ENCODE peak calls at places on chromosomes 1 and 21, in ten cellular contexts. One of them, this sample, is unnamed.

GRCh38 chr21:45336870-45337269 is 49.2 kb upstream of the POFUT2 start:
- DNase-seq in NCI-H748 treated with DMSO at 0.1 percent for 48 hours: no peak
- DNase-seq in foreskin fibroblast: no peak
- DNase-seq in K562: no peak
- DNase-seq in memory B cell: no peak
- DNase-seq in heart right ventricle: no peak
- DNase-seq in HTR-8/SVneo: no peak
- DNase-seq in amniotic stem cell: no peak
- DNase-seq in stimulated activated CD4-positive, alpha-beta T cell treated with anti-CD3 and anti-CD28 coated beads, TNF-alpha, amount 100 ng/mL, for 1 hour: no peak
- DNase-seq in myocyte: no peak
- DNase-seq in this sample: no peak

GRCh38 chr1:207997486-207998268 is 86.8 kb upstream of the CD34 start:
- DNase-seq in stimulated activated CD4-positive, alpha-beta T cell treated with anti-CD3 and anti-CD28 coated beads, TNF-alpha, amount 100 ng/mL, for 1 hour: no peak
- DNase-seq in amniotic stem cell: peak; percentile 46
- DNase-seq in NCI-H748 treated with DMSO at 0.1 percent for 48 hours: peak; percentile 1
- DNase-seq in myocyte: peak; percentile 79
- DNase-seq in foreskin fibroblast: peak; percentile 51
- DNase-seq in heart right ventricle: peak; percentile 88
- DNase-seq in memory B cell: peak; percentile 43
- DNase-seq in K562: peak; percentile 79
- DNase-seq in HTR-8/SVneo: peak; percentile 66
- DNase-seq in this sample: peak; percentile 42

GRCh38 chr1:56452027-56453011 is 127.0 kb downstream of the PLPP3 start:
- DNase-seq in foreskin fibroblast: no peak
- DNase-seq in myocyte: no peak
- DNase-seq in K562: no peak
- DNase-seq in memory B cell: no peak
- DNase-seq in heart right ventricle: no peak
- DNase-seq in NCI-H748 treated with DMSO at 0.1 percent for 48 hours: no peak
- DNase-seq in amniotic stem cell: no peak
- DNase-seq in HTR-8/SVneo: no peak
- DNase-seq in stimulated activated CD4-positive, alpha-beta T cell treated with anti-CD3 and anti-CD28 coated beads, TNF-alpha, amount 100 ng/mL, for 1 hour: no peak
- DNase-seq in this sample: no peak

GRCh38 chr1:26786437-26787380 is 1.0 kb upstream of the PIGV start:
- DNase-seq in heart right ventricle: peak; percentile 74
- DNase-seq in HTR-8/SVneo: peak; percentile 58
- DNase-seq in myocyte: peak; percentile 85
- DNase-seq in amniotic stem cell: no peak
- DNase-seq in K562: peak; percentile 95
- DNase-seq in NCI-H748 treated with DMSO at 0.1 percent for 48 hours: no peak
- DNase-seq in foreskin fibroblast: peak; percentile 89
- DNase-seq in memory B cell: no peak
- DNase-seq in stimulated activated CD4-positive, alpha-beta T cell treated with anti-CD3 and anti-CD28 coated beads, TNF-alpha, amount 100 ng/mL, for 1 hour: no peak
- DNase-seq in this sample: no peak

GRCh38 chr1:240092301-240093119 is 827 bp downstream of the FMN2 start:
- DNase-seq in K562: no peak
- DNase-seq in NCI-H748 treated with DMSO at 0.1 percent for 48 hours: peak; percentile 9
- DNase-seq in HTR-8/SVneo: no peak
- DNase-seq in memory B cell: no peak
- DNase-seq in stimulated activated CD4-positive, alpha-beta T cell treated with anti-CD3 and anti-CD28 coated beads, TNF-alpha, amount 100 ng/mL, for 1 hour: no peak
- DNase-seq in amniotic stem cell: peak; percentile 58
- DNase-seq in myocyte: peak; percentile 80
- DNase-seq in heart right ventricle: no peak
- DNase-seq in foreskin fibroblast: peak; percentile 68
- DNase-seq in this sample: no peak

GRCh38 chr1:9128161-9128519 is 762 bp downstream of the GPR157 start:
- DNase-seq in NCI-H748 treated with DMSO at 0.1 percent for 48 hours: no peak
- DNase-seq in memory B cell: peak; percentile 49
- DNase-seq in foreskin fibroblast: no peak
- DNase-seq in HTR-8/SVneo: no peak
- DNase-seq in stimulated activated CD4-positive, alpha-beta T cell treated with anti-CD3 and anti-CD28 coated beads, TNF-alpha, amount 100 ng/mL, for 1 hour: no peak
- DNase-seq in myocyte: no peak
- DNase-seq in K562: no peak
- DNase-seq in amniotic stem cell: no peak
- DNase-seq in heart right ventricle: peak; percentile 36
- DNase-seq in this sample: no peak

GRCh38 chr1:214567481-214567980 is 16.1 kb upstream of the PTPN14 start:
- DNase-seq in myocyte: no peak
- DNase-seq in HTR-8/SVneo: no peak
- DNase-seq in heart right ventricle: no peak
- DNase-seq in stimulated activated CD4-positive, alpha-beta T cell treated with anti-CD3 and anti-CD28 coated beads, TNF-alpha, amount 100 ng/mL, for 1 hour: no peak
- DNase-seq in amniotic stem cell: no peak
- DNase-seq in foreskin fibroblast: no peak
- DNase-seq in NCI-H748 treated with DMSO at 0.1 percent for 48 hours: no peak
- DNase-seq in memory B cell: no peak
- DNase-seq in K562: no peak
- DNase-seq in this sample: no peak

GRCh38 chr1:27366113-27366410 is 699 bp downstream of the MAP3K6 start:
- DNase-seq in amniotic stem cell: no peak
- DNase-seq in HTR-8/SVneo: peak; percentile 73
- DNase-seq in NCI-H748 treated with DMSO at 0.1 percent for 48 hours: peak; percentile 54
- DNase-seq in memory B cell: peak; percentile 64
- DNase-seq in foreskin fibroblast: peak; percentile 77
- DNase-seq in stimulated activated CD4-positive, alpha-beta T cell treated with anti-CD3 and anti-CD28 coated beads, TNF-alpha, amount 100 ng/mL, for 1 hour: no peak
- DNase-seq in K562: peak; percentile 91
- DNase-seq in myocyte: peak; percentile 91
- DNase-seq in heart right ventricle: peak; percentile 92
- DNase-seq in this sample: peak; percentile 58

GRCh38 chr1:157415661-157416060 is 136.7 kb downstream of the FCRL5 start:
- DNase-seq in memory B cell: no peak
- DNase-seq in HTR-8/SVneo: peak; percentile 8
- DNase-seq in K562: no peak
- DNase-seq in NCI-H748 treated with DMSO at 0.1 percent for 48 hours: no peak
- DNase-seq in amniotic stem cell: no peak
- DNase-seq in stimulated activated CD4-positive, alpha-beta T cell treated with anti-CD3 and anti-CD28 coated beads, TNF-alpha, amount 100 ng/mL, for 1 hour: no peak
- DNase-seq in foreskin fibroblast: no peak
- DNase-seq in heart right ventricle: no peak
- DNase-seq in myocyte: no peak
- DNase-seq in this sample: no peak

GRCh38 chr1:23417570-23417969 is 7.0 kb downstream of the TCEA3 start:
- DNase-seq in memory B cell: no peak
- DNase-seq in foreskin fibroblast: no peak
- DNase-seq in HTR-8/SVneo: no peak
- DNase-seq in stimulated activated CD4-positive, alpha-beta T cell treated with anti-CD3 and anti-CD28 coated beads, TNF-alpha, amount 100 ng/mL, for 1 hour: no peak
- DNase-seq in myocyte: no peak
- DNase-seq in K562: peak; percentile 82
- DNase-seq in amniotic stem cell: no peak
- DNase-seq in NCI-H748 treated with DMSO at 0.1 percent for 48 hours: no peak
- DNase-seq in heart right ventricle: peak; percentile 39
- DNase-seq in this sample: no peak

GRCh38 chr1:221620437-221621384 is 121.2 kb downstream of the DUSP10 start:
- DNase-seq in stimulated activated CD4-positive, alpha-beta T cell treated with anti-CD3 and anti-CD28 coated beads, TNF-alpha, amount 100 ng/mL, for 1 hour: no peak
- DNase-seq in NCI-H748 treated with DMSO at 0.1 percent for 48 hours: peak; percentile 9
- DNase-seq in HTR-8/SVneo: no peak
- DNase-seq in amniotic stem cell: no peak
- DNase-seq in memory B cell: no peak
- DNase-seq in myocyte: no peak
- DNase-seq in foreskin fibroblast: peak; percentile 44
- DNase-seq in heart right ventricle: no peak
- DNase-seq in K562: no peak
- DNase-seq in this sample: no peak